ENCODE peak calls at places on chromosomes 11 and 22, in ten cellular contexts. H is mucosa of descending colon, R is left ventricle myocardium inferior, W is foreskin keratinocyte, M is sigmoid colon, Z is foreskin fibroblast, E is right atrium auricular region, N is psoas muscle, O is heart right ventricle, A is ovary. K is an unnamed sample.

GRCh38 chr11:114233755-114234154 is 62.4 kb upstream of the NNMT start:
- DNase-seq in R (no peak), Z (peak), O (no peak), E (no peak), M (no peak), W (no peak), N (no peak), H (no peak), A (no peak), K (no peak)

GRCh38 chr22:19523240-19524169 is 705 bp downstream of the CLDN5 start:
- DNase-seq in E (no peak), H (no peak), N (no peak), W (no peak), A (no peak), M (no peak), Z (peak), O (no peak), R (no peak), K (no peak)

GRCh38 chr11:31768744-31769143 is 42.4 kb downstream of the PAX6 start:
- DNase-seq in E (no peak), N (no peak), O (no peak), R (no peak), H (no peak), M (no peak), W (no peak), Z (no peak), A (no peak), K (no peak)

GRCh38 chr11:60953781-60954180 is 1.8 kb upstream of the SLC15A3 start:
- DNase-seq in R (no peak), H (no peak), E (no peak), N (no peak), O (no peak), M (no peak), Z (peak), A (no peak), W (no peak), K (no peak)

GRCh38 chr11:9972917-9973504 is 309.1 kb downstream of the SWAP70 start:
- DNase-seq in N (no peak), E (no peak), A (no peak), R (no peak), Z (peak), H (peak), W (no peak), O (no peak), M (no peak), K (no peak)

GRCh38 chr11:116610190-116610589 is 162.6 kb downstream of the BUD13 start:
- DNase-seq in W (no peak), A (no peak), O (no peak), E (peak), N (no peak), H (no peak), R (no peak), Z (no peak), M (no peak), K (no peak)

GRCh38 chr22:25845985-25846745 is 104.2 kb downstream of the MYO18B start:
- DNase-seq in R (no peak), W (peak), M (no peak), A (no peak), Z (no peak), E (no peak), O (no peak), H (no peak), N (no peak), K (no peak)

GRCh38 chr22:41844513-41844912 is 11.6 kb downstream of the SREBF2 start:
- DNase-seq in O (no peak), W (no peak), E (no peak), H (no peak), N (no peak), R (no peak), A (no peak), Z (no peak), M (no peak), K (no peak)

GRCh38 chr11:118791961-118792578 is 1.1 kb upstream of the DDX6 start:
- DNase-seq in M (peak), H (peak), A (no peak), R (no peak), Z (peak), W (no peak), O (no peak), E (no peak), N (peak), K (peak)

GRCh38 chr11:128181090-128181485 is 406.3 kb downstream of the ETS1 start:
- DNase-seq in W (no peak), M (no peak), H (no peak), A (no peak), R (no peak), N (no peak), E (no peak), O (no peak), Z (peak), K (no peak)

GRCh38 chr11:82494988-82495432 is 238.7 kb downstream of the FAM181B start:
- DNase-seq in M (no peak), Z (no peak), H (no peak), W (no peak), O (no peak), R (no peak), E (no peak), A (no peak), N (no peak), K (no peak)

GRCh38 chr11:21820176-21820575 is 372.7 kb upstream of the ANO5 start:
- DNase-seq in W (no peak), Z (no peak), R (no peak), N (no peak), O (no peak), E (no peak), M (no peak), H (no peak), A (no peak), K (no peak)

GRCh38 chr22:44063462-44064371 is 39.6 kb downstream of the PARVB start:
- DNase-seq in O (no peak), A (no peak), M (no peak), E (no peak), Z (no peak), W (no peak), H (no peak), R (no peak), N (peak), K (no peak)

DNA sequence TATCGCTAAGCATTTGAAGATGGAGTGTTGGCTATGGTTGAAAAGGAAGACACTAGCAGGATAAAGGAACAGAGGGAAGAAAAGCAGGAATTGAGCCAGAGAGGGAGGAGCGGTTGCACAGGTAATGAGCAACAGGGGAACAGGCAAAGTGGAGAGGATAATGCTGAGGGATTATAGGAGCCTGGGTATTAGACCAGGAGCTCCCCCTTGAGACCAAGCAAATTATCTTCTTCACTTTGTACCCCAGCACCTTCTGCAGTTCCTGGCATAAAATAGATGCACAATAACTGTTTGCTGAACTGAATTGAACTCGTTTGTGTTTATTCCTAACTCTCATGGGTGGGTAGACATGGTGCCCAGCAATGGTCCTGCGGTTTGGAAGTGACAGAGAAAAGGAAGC is 54.6 kb upstream of the OR5P2 start:
- DNase-seq in O (no peak), N (no peak), E (no peak), H (no peak), W (no peak), Z (no peak), R (no peak), M (no peak), A (no peak), K (no peak)
- TF ChIP-seq CTCF in O (no peak), N (no peak), E (no peak), H (no peak), W (peak), Z (no peak), R (no peak), M (no peak), A (no peak), K (no peak)

DNA sequence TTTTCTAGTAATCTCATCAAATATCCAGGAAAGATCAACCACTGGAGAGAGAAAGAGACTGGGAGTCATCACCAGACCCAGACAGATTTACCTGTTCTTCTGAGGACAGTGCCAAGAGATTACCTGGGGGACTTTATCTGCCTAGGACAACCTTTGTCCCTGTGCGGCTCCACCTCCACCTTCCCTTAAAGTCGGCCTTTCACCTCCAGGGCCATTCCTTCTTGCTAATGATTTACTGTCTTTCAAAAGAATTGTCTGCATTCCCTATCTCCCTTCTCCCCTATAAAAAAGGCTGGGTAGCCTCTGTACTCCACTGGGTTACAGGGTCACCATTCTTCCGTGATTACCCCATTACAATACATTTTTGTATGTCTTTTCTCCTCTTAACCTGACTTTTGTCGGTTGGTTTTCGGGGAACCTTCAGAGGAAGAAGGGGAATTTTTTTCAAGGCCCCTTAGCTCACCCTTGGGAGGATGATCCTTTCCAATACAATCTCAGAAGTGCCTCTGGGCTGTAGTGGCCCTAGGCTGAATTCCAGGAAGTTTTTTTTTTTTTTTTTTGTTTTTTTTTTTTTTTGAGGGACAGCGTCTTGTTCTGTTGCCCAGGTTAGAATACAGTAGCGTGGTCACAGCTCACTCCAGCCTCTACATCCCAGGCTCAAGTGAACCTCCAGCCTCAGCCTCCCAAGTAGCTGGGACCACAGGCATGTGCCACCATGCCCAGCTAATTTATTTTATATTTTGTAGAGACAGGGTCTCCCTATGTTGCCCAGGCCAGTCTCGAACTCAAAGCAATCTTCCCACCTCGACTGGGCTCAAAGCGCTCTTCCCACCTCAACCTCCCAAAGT is 1.5 kb upstream of the HMOX1 start:
- DNase-seq in W (no peak), Z (no peak), E (no peak), H (peak), O (no peak), R (no peak), A (no peak), N (no peak), M (no peak), K (no peak)
- TF ChIP-seq CTCF in W (no peak), Z (no peak), E (no peak), H (no peak), O (no peak), R (no peak), A (no peak), N (no peak), M (no peak), K (no peak)

GRCh38 chr22:31604746-31605705 is 57.0 kb downstream of the PISD start:
- DNase-seq in A (no peak), Z (no peak), E (no peak), W (no peak), H (no peak), R (no peak), O (no peak), M (peak), N (no peak), K (no peak)

GRCh38 chr22:31605851-31606585 is 56.0 kb downstream of the PISD start:
- DNase-seq in Z (no peak), R (no peak), E (no peak), M (peak), N (no peak), A (no peak), W (no peak), O (no peak), H (no peak), K (no peak)

GRCh38 chr22:31609716-31610115 is 52.3 kb downstream of the PISD start:
- DNase-seq in M (peak), H (no peak), W (no peak), N (no peak), O (no peak), A (no peak), R (no peak), E (no peak), Z (no peak), K (no peak)

GRCh38 chr22:31610611-31611010 is 51.4 kb downstream of the PISD start:
- DNase-seq in H (no peak), M (no peak), R (no peak), O (no peak), Z (no peak), W (no peak), E (no peak), A (no peak), N (no peak), K (no peak)

DNA sequence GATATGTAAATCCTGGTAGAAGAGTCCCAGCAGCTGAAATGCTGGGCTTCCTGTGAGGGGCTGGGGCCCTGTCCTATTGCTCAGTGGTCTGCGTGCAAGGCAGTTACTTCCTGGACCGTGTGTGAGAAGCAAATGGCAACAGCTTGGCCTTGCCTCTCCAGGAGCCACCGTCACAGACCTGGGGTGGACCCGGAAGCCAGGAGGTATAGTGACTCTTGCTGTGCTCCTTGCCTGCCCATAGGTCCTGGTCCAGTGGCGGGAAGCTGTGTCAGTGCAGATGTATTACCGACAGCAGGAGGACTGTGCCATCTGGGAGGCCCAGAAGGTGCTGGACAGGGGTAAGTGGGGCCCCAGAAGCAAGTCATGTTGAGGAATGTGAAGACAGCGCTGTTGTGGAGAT is 54.3 kb downstream of the PISD start:
- DNase-seq in O (no peak), N (no peak), Z (no peak), A (no peak), W (no peak), R (no peak), H (no peak), M (peak), E (no peak), K (no peak)
- TF ChIP-seq CTCF in O (no peak), N (no peak), Z (no peak), A (no peak), W (no peak), R (no peak), H (no peak), M (no peak), E (no peak), K (no peak)

GRCh38 chr11:35141538-35141937 is 2.6 kb downstream of the CD44 start:
- DNase-seq in E (peak), R (peak), O (peak), N (peak), A (no peak), H (peak), M (peak), Z (no peak), W (no peak), K (no peak)

GRCh38 chr11:35144103-35144741 is 5.3 kb downstream of the CD44 start:
- DNase-seq in W (peak), O (no peak), H (no peak), E (no peak), Z (peak), M (no peak), A (no peak), N (no peak), R (no peak), K (no peak)

GRCh38 chr11:35141034-35141433 is 2.1 kb downstream of the CD44 start:
- DNase-seq in R (no peak), W (no peak), H (no peak), E (no peak), N (no peak), O (no peak), Z (no peak), A (no peak), M (no peak), K (no peak)

GRCh38 chr11:35143509-35144102 is 4.6 kb downstream of the CD44 start:
- DNase-seq in N (no peak), A (no peak), H (no peak), O (no peak), W (no peak), R (no peak), M (no peak), Z (no peak), E (no peak), K (no peak)

DNA sequence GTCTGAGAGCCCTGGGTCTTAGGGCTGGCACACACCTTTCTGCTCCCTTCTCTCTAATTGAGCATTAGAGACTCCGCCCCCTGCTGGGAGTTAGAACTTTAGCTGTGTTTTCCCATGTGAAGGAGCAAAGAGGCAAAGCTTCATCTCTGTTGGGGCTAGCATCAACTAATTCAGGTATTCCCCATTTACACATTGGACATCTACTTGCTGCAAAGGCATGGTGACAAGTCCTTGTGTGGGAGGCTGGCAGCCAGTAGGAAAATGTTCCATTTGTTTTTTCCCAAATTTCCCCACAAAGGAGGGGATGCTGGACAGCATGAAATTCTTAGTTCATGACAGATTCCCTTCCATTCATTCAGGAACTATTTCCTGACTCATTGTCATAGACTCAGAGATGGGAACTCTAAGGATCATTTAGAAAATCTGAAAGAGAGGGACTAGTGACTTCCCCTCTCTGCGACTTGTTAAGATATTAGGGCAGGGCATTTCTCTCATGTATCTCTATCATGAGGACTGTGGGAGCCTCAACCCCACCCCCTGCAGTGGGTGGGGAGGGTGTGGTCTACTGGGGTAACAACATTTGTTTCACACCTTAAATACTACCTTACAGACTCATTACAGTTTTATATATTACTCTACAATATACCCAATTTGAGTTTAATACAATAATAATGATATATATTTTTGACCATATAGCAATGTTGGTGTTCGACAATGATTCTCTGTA is 3.7 kb downstream of the CD44 start:
- DNase-seq in R (no peak), W (no peak), A (no peak), H (peak), N (no peak), M (no peak), O (no peak), Z (peak), E (no peak), K (no peak)
- TF ChIP-seq CTCF in R (no peak), W (no peak), A (no peak), H (no peak), N (no peak), M (no peak), O (no peak), Z (peak), E (no peak), K (peak)

K was measured in progenitor cell of endocrine pancreas.